ENCODE peak calls at places on chromosomes 6 and 20, in nine cellular contexts. Y, U, S, L, Z, P, E, V and F are unnamed samples.

GRCh38 chr20:4151991-4152695 is 136.8 kb upstream of the RNF24 start:
- DNase-seq in Y (no peak), Z (no peak), S (peak; percentile 78), E (no peak), V (peak; percentile 58), L (no peak), U (no peak), P (no peak), F (no peak)

GRCh38 chr6:15357832-15358231 is 112.0 kb downstream of the JARID2 start:
- DNase-seq in Y (no peak), U (no peak), E (no peak), P (no peak), Z (no peak), V (no peak), S (no peak), L (no peak), F (no peak)

GRCh38 chr6:80433666-80434025 is 327.2 kb downstream of the BCKDHB start:
- DNase-seq in S (no peak), L (no peak), U (no peak), E (no peak), V (no peak), Y (no peak), P (no peak), Z (peak; percentile 36), F (no peak)

GRCh38 chr6:10838794-10839333 is 525 bp upstream of the MAK start:
- DNase-seq in P (no peak), L (no peak), Z (no peak), V (no peak), Y (no peak), S (no peak), U (no peak), E (no peak), F (no peak)

GRCh38 chr6:110415297-110415916 is at the start of gene DDO:
- DNase-seq in V (peak; percentile 92), P (peak; percentile 90), Y (no peak), L (peak; percentile 85), Z (peak; percentile 64), E (peak; percentile 78), S (peak; percentile 22), U (peak; percentile 8), F (peak; percentile 87)

GRCh38 chr20:63957004-63957689 is 931 bp upstream of the UCKL1 start:
- DNase-seq in L (peak; percentile 61), V (peak; percentile 85), U (no peak), P (peak; percentile 84), S (peak; percentile 49), Y (peak; percentile 55), E (peak; percentile 86), Z (peak; percentile 55), F (no peak)

GRCh38 chr6:112773217-112773616 is 426.1 kb downstream of the RFPL4B start:
- DNase-seq in V (no peak), P (no peak), S (peak; percentile 33), U (no peak), E (no peak), L (no peak), Z (no peak), Y (no peak), F (no peak)

GRCh38 chr6:77812304-77812703 is 159.5 kb downstream of the MEI4 start:
- DNase-seq in E (no peak), V (no peak), P (no peak), Z (no peak), L (no peak), Y (no peak), U (no peak), S (no peak), F (no peak)

GRCh38 chr6:34531580-34532201 is 24.4 kb downstream of the SPDEF start:
- DNase-seq in S (peak; percentile 67), E (peak; percentile 70), V (peak; percentile 78), Z (peak; percentile 33), Y (peak; percentile 5), U (peak; percentile 72), L (peak; percentile 70), P (peak; percentile 82), F (no peak)

GRCh38 chr6:130033999-130034814 is 15.8 kb downstream of the L3MBTL3 start:
- DNase-seq in V (no peak), L (no peak), P (no peak), E (no peak), S (peak; percentile 90), Y (no peak), U (no peak), Z (peak; percentile 87), F (no peak)

DNA sequence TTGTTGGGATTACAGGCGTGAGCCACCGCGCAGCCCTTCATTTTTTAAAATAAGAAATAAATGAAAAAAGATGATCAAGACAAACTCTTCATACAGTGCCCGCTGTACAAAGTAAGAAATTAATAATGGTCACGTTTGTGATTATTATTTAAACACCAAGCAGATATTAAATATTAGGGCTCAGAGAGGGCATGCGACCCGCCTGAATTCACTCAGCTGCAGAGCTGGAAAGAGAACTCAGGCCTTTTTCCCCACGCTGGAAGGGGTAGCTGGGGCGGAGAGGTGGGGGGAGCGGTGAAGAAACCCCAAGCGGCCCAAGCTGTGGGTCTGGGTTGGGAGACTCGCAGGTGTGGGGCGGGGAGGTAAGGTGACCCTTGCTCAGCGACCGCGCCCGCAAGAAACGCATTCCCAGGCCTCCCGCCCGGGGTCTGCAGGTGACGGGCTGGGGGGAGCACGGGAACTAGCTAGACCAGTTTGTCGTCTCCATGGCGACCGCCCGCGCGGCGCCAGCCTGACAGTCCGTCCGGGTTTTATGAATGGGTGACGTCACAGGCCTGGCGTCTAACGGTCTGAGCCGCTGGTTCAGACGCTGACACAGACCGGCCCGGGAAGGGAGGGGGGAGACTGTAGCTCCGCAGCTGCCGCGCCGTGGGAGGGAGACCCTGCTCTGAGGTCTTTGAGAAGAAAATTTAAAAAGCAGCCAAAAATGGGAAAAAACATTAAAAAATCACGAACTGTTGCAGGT is 1.1 kb upstream of the ID1 start:
- DNase-seq in U (peak; percentile 82), Z (peak; percentile 95), Y (peak; percentile 82), S (peak; percentile 96), V (peak; percentile 97), P (peak; percentile 97), E (peak; percentile 96), L (peak; percentile 97), F (peak; percentile 99)
- H3K4me1 ChIP-seq in U (peaks cover 21% of the 10 kb centered on the region), Z (peaks cover 20% of the 10 kb centered on the region), Y (peaks cover 19% of the 10 kb centered on the region), S (peaks cover 21% of the 10 kb centered on the region), V (peaks cover 27% of the 10 kb centered on the region), P (no peaks in the 10 kb centered on the region), E (peaks cover 61% of the 10 kb centered on the region), L (peaks cover 59% of the 10 kb centered on the region), F (no peaks in the 10 kb centered on the region)

GRCh38 chr20:57397004-57397692 is 6.0 kb downstream of the RBM38 start:
- DNase-seq in V (peak; percentile 66), S (no peak), P (peak; percentile 33), Z (no peak), E (peak; percentile 21), Y (no peak), U (no peak), L (no peak), F (no peak)

GRCh38 chr20:57396212-57396611 is 5.0 kb downstream of the RBM38 start:
- DNase-seq in U (no peak), V (peak; percentile 72), P (peak; percentile 38), Z (no peak), Y (no peak), E (peak; percentile 28), S (no peak), L (no peak), F (no peak)

GRCh38 chr20:57395111-57395959 is 4.1 kb downstream of the RBM38 start:
- DNase-seq in S (peak; percentile 53), Y (no peak), E (peak; percentile 76), L (peak; percentile 82), P (peak; percentile 86), Z (peak; percentile 50), V (peak; percentile 93), U (no peak), F (peak; percentile 88)

GRCh38 chr20:57397693-57398108 is 6.5 kb downstream of the RBM38 start:
- DNase-seq in Z (no peak), U (no peak), Y (peak; percentile 57), S (no peak), P (peak; percentile 68), E (peak; percentile 82), L (no peak), V (peak; percentile 75), F (no peak)

GRCh38 chr20:57396638-57397003 is 5.4 kb downstream of the RBM38 start:
- DNase-seq in P (peak; percentile 27), L (no peak), V (no peak), Y (no peak), Z (no peak), U (no peak), E (no peak), S (no peak), F (no peak)
- H3K4me1 ChIP-seq in P (no peaks in the 10 kb centered on the region), L (peaks cover 97% of the 10 kb centered on the region), V (peaks cover 94% of the 10 kb centered on the region), Y (peaks cover 86% of the 10 kb centered on the region), Z (peaks cover 3% of the 10 kb centered on the region), U (peaks cover 61% of the 10 kb centered on the region), E (peaks cover 89% of the 10 kb centered on the region), S (peaks cover 12% of the 10 kb centered on the region), F (peaks cover 3% of the 10 kb centered on the region)

DNA sequence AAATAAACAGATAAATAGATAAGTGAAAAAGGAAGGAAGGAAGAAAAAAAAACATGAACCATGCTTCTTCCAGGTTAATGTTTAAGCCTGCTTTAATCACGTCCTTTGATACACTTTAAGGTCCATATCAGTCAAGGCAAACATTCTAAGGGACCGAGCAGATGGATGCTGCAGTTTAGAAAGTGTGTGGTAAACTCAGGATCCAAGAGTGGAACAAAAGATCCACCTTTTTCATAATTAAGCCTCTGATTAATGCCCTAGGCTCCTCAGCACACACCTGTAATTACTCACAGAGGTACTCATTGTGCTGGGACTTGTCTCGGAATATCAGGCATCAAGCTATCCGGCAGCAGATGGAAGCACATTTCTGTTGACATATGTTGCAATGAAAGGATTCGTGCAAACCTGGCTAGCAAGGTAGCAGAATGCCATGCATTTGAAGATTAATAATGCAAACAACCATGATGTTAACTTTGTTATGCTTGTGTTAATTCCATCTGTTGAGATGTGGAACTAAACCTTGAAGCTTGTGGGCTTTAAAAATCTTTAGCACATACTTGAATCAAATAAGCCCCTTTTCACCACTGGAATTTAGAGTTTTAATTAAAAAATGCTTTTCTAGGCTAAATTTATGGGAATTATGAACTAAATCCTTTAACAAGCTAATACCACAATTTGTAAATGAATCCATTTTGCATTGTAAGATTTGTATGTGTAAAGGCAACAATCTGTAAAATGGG is 163.7 kb downstream of the RALGAPA2 start:
- DNase-seq in U (no peak), P (no peak), L (no peak), S (no peak), Y (no peak), E (no peak), V (no peak), Z (no peak), F (no peak)
- H3K4me1 ChIP-seq in U (no peaks in the 10 kb centered on the region), P (no peaks in the 10 kb centered on the region), L (no peaks in the 10 kb centered on the region), S (peaks cover 2% of the 10 kb centered on the region), Y (peaks cover 4% of the 10 kb centered on the region), E (no peaks in the 10 kb centered on the region), V (no peaks in the 10 kb centered on the region), Z (no peaks in the 10 kb centered on the region), F (no peaks in the 10 kb centered on the region)

GRCh38 chr20:37246736-37247135 is 14.9 kb downstream of the GHRH start:
- DNase-seq in E (no peak), L (no peak), P (no peak), V (no peak), Y (no peak), S (no peak), U (no peak), Z (no peak), F (no peak)
- H3K4me1 ChIP-seq in E (no peaks in the 10 kb centered on the region), L (no peaks in the 10 kb centered on the region), P (no peaks in the 10 kb centered on the region), V (peaks cover 5% of the 10 kb centered on the region), Y (no peaks in the 10 kb centered on the region), S (peaks cover 1% of the 10 kb centered on the region), U (no peaks in the 10 kb centered on the region), Z (no peaks in the 10 kb centered on the region), F (no peaks in the 10 kb centered on the region)